ENCODE peak calls at places on chromosomes 13 and 19, in eight cellular contexts. H is AML-193; R is T1000; C is neuronal stem cell; T is activated T-cell treated with anti-CD3 and anti-CD28 coated beads for 48 hours; E is effector memory CD4-positive, alpha-beta T cell; M is T-helper 9 cell; L is NCI-H69. D is an unnamed sample.

GRCh38 chr13:27673911-27674310 is 52.2 kb downstream of the POLR1D start:
- DNase-seq in T (no peak), H (no peak), C (no peak), R (no peak), E (no peak), L (no peak), M (no peak), D (no peak)

GRCh38 chr13:33662392-33662791 is 155.6 kb upstream of the RFC3 start:
- DNase-seq in E (no peak), L (no peak), H (no peak), T (no peak), C (no peak), M (no peak), R (no peak), D (no peak)

GRCh38 chr13:53191091-53191490 is 162.5 kb downstream of the OLFM4 start:
- DNase-seq in E (no peak), M (no peak), H (no peak), C (peak), L (peak), R (no peak), T (no peak), D (no peak)

GRCh38 chr19:3656073-3656746 is 29.6 kb upstream of the CACTIN start:
- DNase-seq in H (no peak), L (peak), E (no peak), T (no peak), R (peak), M (no peak), C (no peak), D (no peak)

GRCh38 chr13:24220086-24220703 is 59.7 kb downstream of the SPATA13 start:
- DNase-seq in H (peak), C (peak), M (peak), E (no peak), R (no peak), L (peak), T (peak), D (peak)

GRCh38 chr19:45952691-45953505 is 20.8 kb downstream of the NOVA2 start:
- DNase-seq in H (peak), C (peak), R (no peak), L (peak), E (no peak), T (peak), M (peak), D (peak)

GRCh38 chr19:3338541-3339181 is 27.7 kb upstream of the NFIC start:
- DNase-seq in T (no peak), E (peak), H (no peak), C (no peak), M (peak), R (no peak), L (peak), D (no peak)

GRCh38 chr19:38135150-38135998 is 88.6 kb downstream of the DPF1 start:
- DNase-seq in H (no peak), T (no peak), E (no peak), M (no peak), L (peak), R (no peak), C (peak), D (no peak)

GRCh38 chr19:10027158-10027997 is 14.1 kb downstream of the RDH8 start:
- DNase-seq in M (peak), T (peak), L (peak), R (peak), E (peak), C (peak), H (peak), D (peak)

GRCh38 chr19:7578127-7578526 is 17.5 kb upstream of the CAMSAP3 start:
- DNase-seq in M (no peak), R (no peak), E (no peak), T (no peak), C (no peak), L (no peak), H (no peak), D (no peak)

GRCh38 chr13:19890030-19890429 is 26.6 kb upstream of the ZMYM5 start:
- DNase-seq in L (no peak), C (no peak), M (no peak), T (no peak), E (no peak), H (no peak), R (no peak), D (no peak)

GRCh38 chr13:36297259-36297599 is 385 bp downstream of the CCDC169 start:
- DNase-seq in E (no peak), R (no peak), C (no peak), T (no peak), L (peak), H (no peak), M (no peak), D (peak)

GRCh38 chr13:58949646-58950045 is 1214.1 kb downstream of the DIAPH3 start:
- DNase-seq in M (no peak), H (no peak), E (no peak), C (no peak), T (no peak), R (no peak), L (peak), D (no peak)

GRCh38 chr13:24606486-24607170 is 73.6 kb upstream of the ATP12A start:
- DNase-seq in E (no peak), T (no peak), L (no peak), C (no peak), R (no peak), H (no peak), M (no peak), D (no peak)

GRCh38 chr19:57583104-57583520 is 833 bp upstream of the ZIK1 start:
- DNase-seq in L (no peak), T (no peak), H (no peak), M (no peak), C (no peak), E (no peak), R (no peak), D (no peak)

D was measured in GM12865.